ENCODE peak calls at places on chromosomes 5 and 9, in four cellular contexts. H is hepatocyte, P is HepG2, K is OCI-LY7. X is an unnamed sample.
A peak's percentile ranks its signal among the peaks of the same experiment; 100 is the strongest.

GRCh38 chr5:91031396-91031741 is 351.7 kb downstream of the ARRDC3 start:
- DNase-seq in P (no peak), H (peak; percentile 10), K (no peak), X (no peak)

GRCh38 chr5:111781200-111781599 is 24.2 kb upstream of the NREP start:
- DNase-seq in H (no peak), K (no peak), P (no peak), X (no peak)

GRCh38 chr5:74639538-74640449 is 734 bp downstream of the ENC1 start:
- DNase-seq in H (peak; percentile 51), K (peak; percentile 67), P (no peak), X (peak; percentile 57)

GRCh38 chr9:89902450-89902849 is 297.6 kb downstream of the GADD45G start:
- DNase-seq in K (no peak), P (no peak), H (no peak), X (no peak)

GRCh38 chr5:9316041-9316440 is 229.8 kb downstream of the SEMA5A start:
- DNase-seq in P (no peak), H (no peak), K (no peak), X (no peak)

GRCh38 chr5:150065346-150065745 is 21.0 kb downstream of the CSF1R start:
- DNase-seq in K (no peak), P (peak; percentile 13), H (no peak), X (no peak)

GRCh38 chr5:117357886-117358285 is 783.3 kb upstream of the SEMA6A start:
- DNase-seq in H (no peak), K (no peak), P (no peak), X (no peak)

GRCh38 chr5:134086943-134087305 is 27.6 kb upstream of the TCF7 start:
- DNase-seq in K (no peak), P (no peak), H (no peak), X (no peak)

GRCh38 chr5:124352312-124352711 is 394.1 kb downstream of the ZNF608 start:
- DNase-seq in H (no peak), K (no peak), P (no peak), X (no peak)

GRCh38 chr5:77973253-77973609 is 197.1 kb upstream of the TBCA start:
- DNase-seq in H (no peak), K (no peak), P (no peak), X (no peak)

GRCh38 chr5:120454094-120454798 is 9.9 kb upstream of the PRR16 start:
- DNase-seq in H (no peak), P (no peak), K (no peak), X (no peak)

GRCh38 chr5:16160706-16161105 is 18.9 kb downstream of the MARCHF11 start:
- DNase-seq in P (peak; percentile 60), H (peak; percentile 82), K (peak; percentile 57), X (peak; percentile 85)

GRCh38 chr5:74589204-74590056 is 51.1 kb downstream of the ENC1 start:
- DNase-seq in K (no peak), H (no peak), P (no peak), X (no peak)

GRCh38 chr9:22257026-22257425 is 189.6 kb upstream of the DMRTA1 start:
- DNase-seq in K (no peak), P (no peak), H (no peak), X (no peak)

GRCh38 chr9:124975131-124975530 is 34.2 kb upstream of the GOLGA1 start:
- DNase-seq in H (no peak), K (no peak), P (no peak), X (no peak)

GRCh38 chr5:173352366-173353069 is 24.3 kb upstream of the STC2 start:
- DNase-seq in P (no peak), H (no peak), K (no peak), X (no peak)

GRCh38 chr9:78064075-78064474 is 32.5 kb upstream of the GNAQ start:
- DNase-seq in P (no peak), K (no peak), H (no peak), X (no peak)

GRCh38 chr5:29811914-29812679 is 1381.4 kb upstream of the CDH6 start:
- DNase-seq in K (no peak), P (peak; percentile 31), H (peak; percentile 28), X (no peak)

GRCh38 chr9:111298831-111299603 is 31.0 kb downstream of the OR2K2 start:
- DNase-seq in K (peak; percentile 37), P (peak; percentile 22), H (peak; percentile 55), X (peak; percentile 67)

GRCh38 chr9:38047301-38048251 is 21.5 kb downstream of the SHB start:
- DNase-seq in K (no peak), P (peak; percentile 99), H (peak; percentile 80), X (no peak)

GRCh38 chr9:121122450-121123032 is 47.8 kb downstream of the CNTRL start:
- DNase-seq in H (no peak), K (no peak), P (no peak), X (no peak)

GRCh38 chr5:91135475-91136248 is 247.5 kb downstream of the ARRDC3 start:
- DNase-seq in H (no peak), P (no peak), K (no peak), X (no peak)

GRCh38 chr9:121607434-121608248 is 43.8 kb upstream of the DAB2IP start:
- DNase-seq in P (peak; percentile 65), K (no peak), H (peak; percentile 38), X (no peak)

DNA sequence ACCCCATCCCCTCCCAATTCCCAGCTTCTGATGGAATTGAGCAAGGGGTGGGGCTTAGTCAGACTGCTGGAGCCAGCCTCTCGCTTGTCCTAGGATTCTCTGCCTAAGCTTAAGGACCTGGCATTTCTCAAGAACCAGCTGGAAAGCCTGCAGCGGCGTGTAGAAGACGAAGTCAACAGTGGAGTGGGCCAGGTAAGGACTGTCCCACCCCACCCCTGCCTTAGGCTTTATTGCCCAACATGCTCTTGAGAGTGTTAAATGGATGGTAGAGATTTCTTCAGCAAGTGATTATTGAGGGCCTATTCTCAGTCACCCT is 1.1 kb downstream of the SLC35A4 start:
- DNase-seq in P (no peak), H (peak; percentile 49), K (no peak), X (peak; percentile 37)
- H3K4me3 ChIP-seq in P (no peak overlapping the region), H (no peak overlapping the region), K (peak overlapping the region; percentile 87), X (peak overlapping the region; percentile 86)

GRCh38 chr5:154265197-154265578 is 74.7 kb downstream of the GALNT10 start:
- DNase-seq in K (no peak), H (no peak), P (no peak), X (no peak)
- H3K79me2 ChIP-seq in K (no peaks in the 10 kb centered on the region), H (no peaks in the 10 kb centered on the region), P (no peaks in the 10 kb centered on the region), X (no peaks in the 10 kb centered on the region)

GRCh38 chr9:35072461-35073275 is at the start of gene VCP:
- DNase-seq in K (peak; percentile 97), H (peak; percentile 98), P (peak; percentile 98), X (peak; percentile 99)

GRCh38 chr9:35071814-35072460 is 488 bp downstream of the VCP start:
- DNase-seq in H (peak; percentile 93), P (peak; percentile 85), K (peak; percentile 87), X (peak; percentile 93)

GRCh38 chr9:35074141-35074540 is 1.7 kb upstream of the VCP start:
- DNase-seq in P (no peak), K (no peak), H (no peak), X (no peak)

GRCh38 chr9:35074791-35075190 is 2.4 kb upstream of the VCP start:
- DNase-seq in H (no peak), P (no peak), K (no peak), X (no peak)

DNA sequence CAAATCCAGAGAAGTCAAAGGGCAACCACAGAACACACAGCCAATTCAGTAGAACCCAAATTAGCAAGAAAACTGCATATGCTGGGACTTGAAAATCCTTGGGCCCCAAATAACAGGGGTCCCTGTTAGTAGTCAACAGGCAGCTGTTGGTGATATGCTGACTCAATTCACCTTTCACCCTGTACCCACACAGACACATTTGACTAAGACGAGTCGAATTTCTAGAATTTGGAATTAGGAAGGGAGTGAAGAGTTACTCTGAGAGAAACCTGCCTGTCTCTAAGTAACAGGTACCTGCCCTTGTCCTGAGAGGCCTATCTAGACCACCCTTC is 817 bp upstream of the VCP start:
- DNase-seq in H (no peak), K (no peak), P (no peak), X (no peak)
- H3K4me3 ChIP-seq in H (no peak overlapping the region), K (peak overlapping the region; percentile 92), P (no peak overlapping the region), X (peak overlapping the region; percentile 35)

GRCh38 chr5:140633081-140633471 is at the start of gene CD14:
- DNase-seq in K (no peak), H (no peak), P (peak; percentile 53), X (no peak)

GRCh38 chr5:140631831-140632365 is 1.1 kb downstream of the CD14 start:
- DNase-seq in P (no peak), K (no peak), H (no peak), X (no peak)

GRCh38 chr5:140631063-140631462 is 1.9 kb downstream of the CD14 start:
- DNase-seq in K (no peak), P (no peak), H (no peak), X (no peak)

GRCh38 chr5:140634103-140634502 is 1.1 kb upstream of the CD14 start:
- DNase-seq in K (no peak), H (no peak), P (no peak), X (no peak)

GRCh38 chr5:140632366-140633080 is 452 bp downstream of the CD14 start:
- DNase-seq in P (no peak), H (no peak), K (no peak), X (no peak)
- H3K79me2 ChIP-seq in P (no peaks in the 10 kb centered on the region), H (no peaks in the 10 kb centered on the region), K (no peaks in the 10 kb centered on the region), X (no peaks in the 10 kb centered on the region)

GRCh38 chr5:98772415-98773213 is 849 bp upstream of the RGMB start:
- DNase-seq in H (peak; percentile 78), K (no peak), P (peak; percentile 62), X (peak; percentile 57)
- H3K4me3 ChIP-seq in H (peak overlapping the region; percentile 39), K (peak overlapping the region; percentile 90), P (peak overlapping the region; percentile 32), X (peak overlapping the region; percentile 70)

DNA sequence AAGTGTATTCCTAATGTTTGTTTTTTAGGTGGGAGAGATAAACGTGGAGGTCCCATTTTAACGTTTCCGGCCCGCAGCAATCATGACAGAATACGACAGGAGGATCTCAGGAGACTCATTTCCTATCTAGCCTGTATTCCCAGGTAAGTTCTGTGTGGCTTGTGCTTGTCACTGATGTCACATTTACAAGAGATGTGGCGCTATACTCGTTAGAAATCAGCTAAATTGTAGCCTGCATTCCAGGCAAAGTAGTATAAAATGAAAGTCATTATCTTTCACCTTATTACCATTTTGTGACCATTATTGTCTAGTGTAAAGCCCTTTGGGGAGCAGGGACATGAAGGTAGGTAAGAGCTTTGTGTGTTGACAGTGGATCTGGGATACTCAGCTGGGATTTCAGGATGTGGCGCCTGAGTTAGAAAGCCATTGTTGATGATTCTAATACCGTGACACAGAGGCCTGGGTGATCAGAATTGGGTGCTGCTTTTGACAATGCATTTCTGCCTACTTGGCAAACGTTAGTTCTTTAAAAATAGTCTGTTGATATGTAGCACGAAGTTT is 137.2 kb downstream of the TRIO start:
- DNase-seq in K (no peak), P (no peak), H (no peak), X (no peak)
- H3K79me2 ChIP-seq in K (no peaks in the 10 kb centered on the region), P (peaks cover 11% of the 10 kb centered on the region), H (peaks cover 38% of the 10 kb centered on the region), X (no peaks in the 10 kb centered on the region)

GRCh38 chr9:135076876-135077430 is 10.5 kb upstream of the OLFM1 start:
- DNase-seq in H (no peak), P (no peak), K (no peak), X (no peak)
- H3K4me3 ChIP-seq in H (no peak overlapping the region), P (no peak overlapping the region), K (no peak overlapping the region), X (no peak overlapping the region)

DNA sequence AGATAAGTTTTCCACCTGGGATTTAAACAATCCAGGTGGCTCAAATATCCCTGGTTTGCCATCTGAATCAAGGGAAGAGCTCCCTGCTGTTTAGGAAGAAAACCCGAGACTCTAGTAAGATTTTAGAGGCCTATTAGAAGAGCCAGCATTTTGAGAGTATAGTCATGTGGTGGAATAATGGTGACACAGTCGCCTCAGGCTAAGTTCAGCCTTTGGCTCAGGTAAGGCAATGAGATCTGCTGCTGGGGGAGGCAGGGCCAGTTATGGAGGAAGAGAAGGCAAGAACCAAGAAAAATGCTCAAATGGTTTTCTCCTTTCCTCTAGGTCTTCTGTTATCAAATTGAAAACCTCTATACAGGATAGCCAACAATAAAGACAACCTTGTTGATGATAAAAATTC is 16.2 kb downstream of the RAD1 start:
- DNase-seq in H (no peak), K (no peak), P (no peak), X (no peak)
- H3K79me2 ChIP-seq in H (no peaks in the 10 kb centered on the region), K (no peaks in the 10 kb centered on the region), P (no peaks in the 10 kb centered on the region), X (no peaks in the 10 kb centered on the region)